ENCODE peak calls at places on chromosome 20, in six cellular contexts. V is A549, C is K562, I is upper lobe of left lung, H is GM12878, A is HepG2. W is an unnamed sample.

GRCh38 chr20:36818185-36818584 is 44.6 kb upstream of the DSN1 start:
- ATAC-seq in A (no peak), V (no peak), H (no peak), I (no peak), C (no peak), W (no peak)

GRCh38 chr20:39523405-39523804 is 561.3 kb downstream of the DHX35 start:
- ATAC-seq in H (no peak), V (no peak), A (no peak), I (no peak), C (no peak), W (no peak)

GRCh38 chr20:37911838-37912273 is 8.9 kb downstream of the VSTM2L start:
- ATAC-seq in I (no peak), H (peak), V (peak), C (peak), A (no peak), W (peak)

GRCh38 chr20:57426156-57426769 is 35.1 kb downstream of the RBM38 start:
- ATAC-seq in A (no peak), C (no peak), H (no peak), I (no peak), V (no peak), W (no peak)

GRCh38 chr20:64222851-64223525 is 32.6 kb upstream of the PCMTD2 start:
- ATAC-seq in A (no peak), I (peak), H (no peak), C (no peak), V (no peak), W (no peak)

GRCh38 chr20:43415661-43416430 is 41.9 kb upstream of the SRSF6 start:
- ATAC-seq in V (no peak), H (no peak), I (peak), A (peak), C (peak), W (no peak)

GRCh38 chr20:8720089-8720488 is 348.8 kb upstream of the PLCB4 start:
- ATAC-seq in A (no peak), H (no peak), C (no peak), I (no peak), V (no peak), W (no peak)

GRCh38 chr20:11221046-11221445 is 547.2 kb upstream of the JAG1 start:
- ATAC-seq in H (no peak), V (no peak), I (no peak), C (no peak), A (no peak), W (no peak)

GRCh38 chr20:47330933-47331708 is 25.4 kb downstream of the ZMYND8 start:
- ATAC-seq in V (peak), H (peak), A (no peak), C (peak), I (no peak), W (no peak)

GRCh38 chr20:47770931-47771330 is 14.3 kb downstream of the SULF2 start:
- ATAC-seq in V (no peak), H (no peak), A (peak), I (peak), C (no peak), W (no peak)

GRCh38 chr20:5735845-5736530 is 14.2 kb upstream of the SHLD1 start:
- ATAC-seq in I (no peak), H (no peak), C (no peak), V (no peak), A (no peak), W (no peak)

GRCh38 chr20:45840700-45841198 is 7.2 kb downstream of the SNX21 start:
- ATAC-seq in H (no peak), V (no peak), I (peak), A (peak), C (no peak), W (no peak)

GRCh38 chr20:8156603-8157079 is 24.6 kb downstream of the PLCB1 start:
- ATAC-seq in H (peak), A (peak), V (peak), C (no peak), I (no peak), W (no peak)

GRCh38 chr20:55159230-55159629 is 683.8 kb downstream of the DOK5 start:
- ATAC-seq in A (no peak), C (no peak), V (no peak), H (no peak), I (no peak), W (no peak)

GRCh38 chr20:40932436-40932835 is 96.2 kb upstream of the TOP1 start:
- ATAC-seq in C (no peak), A (no peak), I (no peak), H (no peak), V (no peak), W (no peak)

GRCh38 chr20:62666736-62667529 is 24.6 kb downstream of the SLCO4A1 start:
- ATAC-seq in V (no peak), I (peak), A (peak), C (no peak), H (no peak), W (peak)

DNA sequence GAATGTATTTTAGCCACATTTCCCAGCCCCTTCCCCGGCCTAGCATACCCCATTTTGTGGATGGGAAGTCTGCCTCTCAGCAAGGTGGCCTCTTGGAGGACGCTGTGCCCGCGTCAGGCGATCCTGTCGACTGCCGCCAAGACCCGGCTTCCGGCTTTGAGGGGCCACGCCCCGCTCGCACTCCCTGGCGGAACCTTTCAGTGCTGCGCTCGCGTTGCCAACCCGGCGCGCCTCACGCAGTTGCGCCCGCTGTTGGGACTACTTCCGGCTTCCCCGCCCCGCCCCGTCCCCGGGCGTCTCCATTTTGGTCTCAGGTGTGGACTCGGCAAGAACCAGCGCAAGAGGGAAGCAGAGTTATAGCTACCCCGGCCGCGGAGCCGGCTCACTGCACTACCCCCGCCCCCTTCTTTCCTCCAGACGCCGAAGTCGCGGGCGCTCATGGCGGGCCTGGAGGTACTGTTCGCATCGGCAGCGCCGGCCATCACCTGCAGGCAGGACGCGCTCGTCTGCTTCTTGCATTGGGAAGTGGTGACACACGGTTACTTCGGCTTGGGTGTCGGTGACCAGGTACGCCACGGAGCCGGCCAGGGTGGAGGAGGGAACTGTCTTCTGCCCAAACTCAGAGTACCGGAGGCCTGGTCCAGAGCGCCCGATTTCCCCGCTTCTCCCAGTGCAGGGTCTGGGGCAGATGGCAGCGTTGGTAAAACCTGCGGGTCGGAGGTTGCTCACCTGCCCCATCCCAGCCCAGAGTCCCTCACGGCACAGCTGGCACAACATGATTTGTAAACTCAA is at the start of gene PSMF1:
- ATAC-seq in H (peak), I (peak), V (peak), C (peak), A (peak), W (peak)
- TF ChIP-seq CTCF in H (peak), I (peak), V (no peak), C (peak), A (peak), W (peak)

GRCh38 chr20:3044336-3044965 is 1.0 kb downstream of the GNRH2 start:
- ATAC-seq in H (no peak), C (no peak), I (no peak), A (no peak), V (no peak), W (no peak)
- H3K4me3 ChIP-seq in H (no peak), C (no peak), I (no peak), A (no peak), V (no peak), W (no peak)

GRCh38 chr20:21609221-21609620 is 95.4 kb upstream of the NKX2-2 start:
- ATAC-seq in A (no peak), H (no peak), C (no peak), V (no peak), I (peak), W (no peak)

GRCh38 chr20:21608777-21609176 is 94.9 kb upstream of the NKX2-2 start:
- ATAC-seq in C (no peak), H (no peak), A (no peak), I (no peak), V (no peak), W (no peak)

GRCh38 chr20:21613512-21613911 is 92.0 kb upstream of the PAX1 start:
- ATAC-seq in V (no peak), C (no peak), H (no peak), A (peak), I (no peak), W (no peak)

GRCh38 chr20:21609981-21610380 is 95.5 kb upstream of the PAX1 start:
- ATAC-seq in H (no peak), I (no peak), A (no peak), C (no peak), V (no peak), W (no peak)

GRCh38 chr20:21607971-21608735 is 94.3 kb upstream of the NKX2-2 start:
- ATAC-seq in H (no peak), V (no peak), I (peak), A (no peak), C (no peak), W (no peak)
- TF ChIP-seq EP300 in H (no peak), V (no peak), I (no peak), A (no peak), C (no peak), W (no peak)

DNA sequence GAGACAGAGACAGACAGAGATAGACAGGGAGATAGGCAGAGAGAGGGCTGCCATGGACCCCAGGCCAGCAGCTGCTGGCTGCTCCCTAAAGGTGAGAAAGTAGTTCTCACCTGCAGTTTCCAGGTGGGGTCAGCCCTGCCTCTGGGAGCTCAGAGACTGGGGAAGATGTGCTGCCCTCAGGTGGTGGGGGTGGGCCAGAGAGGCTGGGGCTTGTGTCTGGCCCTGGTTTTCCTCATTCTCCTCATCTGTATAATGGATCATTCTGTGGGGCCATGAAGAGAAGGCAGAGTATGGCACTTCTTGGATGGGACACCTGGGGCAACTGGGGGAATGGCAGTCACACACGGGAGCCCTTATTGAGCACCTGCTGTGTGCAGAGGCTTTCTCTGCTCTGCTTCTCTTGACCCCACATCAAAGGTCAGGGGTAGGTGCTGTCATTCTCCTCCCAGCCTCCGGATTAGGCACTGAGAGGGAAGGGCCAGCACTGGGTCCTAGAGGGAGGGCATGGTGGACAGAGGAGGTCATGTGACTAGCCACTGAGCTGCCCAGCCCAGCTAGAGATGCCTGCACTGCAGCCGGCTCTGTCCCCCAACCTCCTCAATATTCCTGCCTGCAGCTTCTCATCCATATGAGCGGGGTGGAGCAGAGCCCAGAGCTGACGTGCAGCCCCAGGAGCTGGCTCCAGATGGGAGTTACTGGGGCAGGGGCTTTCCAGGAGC is 4.1 kb downstream of the ANGPT4 start:
- ATAC-seq in C (no peak), V (no peak), H (no peak), I (no peak), A (no peak), W (no peak)
- TF ChIP-seq CTCF in C (peak), V (no peak), H (no peak), I (no peak), A (peak), W (no peak)

DNA sequence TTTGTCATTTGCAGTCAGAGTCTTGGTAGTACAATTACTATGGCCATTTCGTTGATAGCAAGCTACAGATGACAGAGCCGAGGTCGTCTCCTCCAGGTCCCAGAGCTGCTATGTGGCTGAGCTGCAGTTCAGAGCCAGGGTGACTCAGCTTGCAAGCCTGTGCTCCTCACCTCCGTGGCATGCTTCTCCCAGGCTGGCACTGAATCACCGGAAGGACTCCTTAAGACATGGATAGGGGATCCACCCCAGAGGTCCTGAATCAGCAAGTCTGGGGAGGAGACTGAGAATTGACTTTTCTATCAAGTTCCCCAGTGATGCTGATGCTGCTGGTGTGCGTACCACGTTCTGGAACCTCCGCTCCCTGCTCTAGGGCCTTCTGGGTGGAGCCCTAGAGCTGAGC is 291.2 kb downstream of the CDH26 start:
- ATAC-seq in V (peak), H (no peak), A (no peak), I (no peak), C (no peak), W (no peak)
- H3K4me3 ChIP-seq in V (no peak), H (no peak), A (no peak), I (no peak), C (no peak), W (no peak)

W was measured in gastroesophageal sphincter.